ENCODE peak calls at places on chromosomes 12 and 14, in seven cellular contexts. One of them, this sample, is unnamed.

GRCh38 chr14:48398675-48399282 is 723.4 kb upstream of the MDGA2 start:
- DNase-seq in stimulated activated CD4-positive, alpha-beta T cell treated with anti-CD3 and anti-CD28 coated beads, Interleukin-4, amount 100 ng/mL, for 48 hours: no peak
- DNase-seq in CD4-positive, CD25-positive, alpha-beta regulatory T cell: peak
- DNase-seq in GM04504: no peak
- DNase-seq in progenitor cell of endocrine pancreas: no peak
- DNase-seq in NCI-H1105: peak
- DNase-seq in amniotic epithelial cell: peak
- DNase-seq in this sample: peak

GRCh38 chr14:91877376-91877775 is 10.0 kb upstream of the TC2N start:
- DNase-seq in GM04504: no peak
- DNase-seq in NCI-H1105: no peak
- DNase-seq in stimulated activated CD4-positive, alpha-beta T cell treated with anti-CD3 and anti-CD28 coated beads, Interleukin-4, amount 100 ng/mL, for 48 hours: no peak
- DNase-seq in CD4-positive, CD25-positive, alpha-beta regulatory T cell: no peak
- DNase-seq in amniotic epithelial cell: no peak
- DNase-seq in progenitor cell of endocrine pancreas: no peak
- DNase-seq in this sample: no peak

GRCh38 chr12:25252946-25253345 is 2.2 kb upstream of the KRAS start:
- DNase-seq in progenitor cell of endocrine pancreas: no peak
- DNase-seq in GM04504: no peak
- DNase-seq in NCI-H1105: no peak
- DNase-seq in CD4-positive, CD25-positive, alpha-beta regulatory T cell: no peak
- DNase-seq in amniotic epithelial cell: peak
- DNase-seq in stimulated activated CD4-positive, alpha-beta T cell treated with anti-CD3 and anti-CD28 coated beads, Interleukin-4, amount 100 ng/mL, for 48 hours: no peak
- DNase-seq in this sample: no peak

GRCh38 chr12:70121562-70121961 is 121.7 kb upstream of the CNOT2 start:
- DNase-seq in CD4-positive, CD25-positive, alpha-beta regulatory T cell: no peak
- DNase-seq in stimulated activated CD4-positive, alpha-beta T cell treated with anti-CD3 and anti-CD28 coated beads, Interleukin-4, amount 100 ng/mL, for 48 hours: no peak
- DNase-seq in GM04504: no peak
- DNase-seq in NCI-H1105: no peak
- DNase-seq in progenitor cell of endocrine pancreas: no peak
- DNase-seq in amniotic epithelial cell: no peak
- DNase-seq in this sample: no peak

GRCh38 chr12:96466939-96467751 is 22.2 kb upstream of the CFAP54 start:
- DNase-seq in CD4-positive, CD25-positive, alpha-beta regulatory T cell: no peak
- DNase-seq in NCI-H1105: no peak
- DNase-seq in progenitor cell of endocrine pancreas: no peak
- DNase-seq in GM04504: no peak
- DNase-seq in stimulated activated CD4-positive, alpha-beta T cell treated with anti-CD3 and anti-CD28 coated beads, Interleukin-4, amount 100 ng/mL, for 48 hours: no peak
- DNase-seq in amniotic epithelial cell: no peak
- DNase-seq in this sample: no peak

GRCh38 chr14:68819260-68819691 is 26.4 kb upstream of the ZFP36L1 start:
- DNase-seq in stimulated activated CD4-positive, alpha-beta T cell treated with anti-CD3 and anti-CD28 coated beads, Interleukin-4, amount 100 ng/mL, for 48 hours: no peak
- DNase-seq in progenitor cell of endocrine pancreas: no peak
- DNase-seq in NCI-H1105: no peak
- DNase-seq in CD4-positive, CD25-positive, alpha-beta regulatory T cell: no peak
- DNase-seq in GM04504: no peak
- DNase-seq in amniotic epithelial cell: peak
- DNase-seq in this sample: peak

GRCh38 chr14:105387530-105387922 is 10.8 kb upstream of the TEX22 start:
- DNase-seq in CD4-positive, CD25-positive, alpha-beta regulatory T cell: no peak
- DNase-seq in progenitor cell of endocrine pancreas: no peak
- DNase-seq in amniotic epithelial cell: no peak
- DNase-seq in NCI-H1105: no peak
- DNase-seq in stimulated activated CD4-positive, alpha-beta T cell treated with anti-CD3 and anti-CD28 coated beads, Interleukin-4, amount 100 ng/mL, for 48 hours: no peak
- DNase-seq in GM04504: no peak
- DNase-seq in this sample: no peak

GRCh38 chr12:27900920-27901879 is 71.3 kb downstream of the PTHLH start:
- DNase-seq in stimulated activated CD4-positive, alpha-beta T cell treated with anti-CD3 and anti-CD28 coated beads, Interleukin-4, amount 100 ng/mL, for 48 hours: no peak
- DNase-seq in CD4-positive, CD25-positive, alpha-beta regulatory T cell: no peak
- DNase-seq in NCI-H1105: no peak
- DNase-seq in GM04504: no peak
- DNase-seq in progenitor cell of endocrine pancreas: no peak
- DNase-seq in amniotic epithelial cell: no peak
- DNase-seq in this sample: no peak

GRCh38 chr14:106277503-106277902 is 751.1 kb downstream of the TMEM121 start:
- DNase-seq in GM04504: no peak
- DNase-seq in amniotic epithelial cell: no peak
- DNase-seq in stimulated activated CD4-positive, alpha-beta T cell treated with anti-CD3 and anti-CD28 coated beads, Interleukin-4, amount 100 ng/mL, for 48 hours: peak
- DNase-seq in CD4-positive, CD25-positive, alpha-beta regulatory T cell: no peak
- DNase-seq in progenitor cell of endocrine pancreas: no peak
- DNase-seq in NCI-H1105: no peak
- DNase-seq in this sample: no peak

GRCh38 chr12:77625441-77625840 is 205.3 kb upstream of the NAV3 start:
- DNase-seq in progenitor cell of endocrine pancreas: no peak
- DNase-seq in amniotic epithelial cell: peak
- DNase-seq in CD4-positive, CD25-positive, alpha-beta regulatory T cell: no peak
- DNase-seq in NCI-H1105: no peak
- DNase-seq in stimulated activated CD4-positive, alpha-beta T cell treated with anti-CD3 and anti-CD28 coated beads, Interleukin-4, amount 100 ng/mL, for 48 hours: no peak
- DNase-seq in GM04504: peak
- DNase-seq in this sample: peak

GRCh38 chr12:46260153-46260912 is 8.5 kb downstream of the SLC38A1 start:
- DNase-seq in stimulated activated CD4-positive, alpha-beta T cell treated with anti-CD3 and anti-CD28 coated beads, Interleukin-4, amount 100 ng/mL, for 48 hours: no peak
- DNase-seq in progenitor cell of endocrine pancreas: no peak
- DNase-seq in CD4-positive, CD25-positive, alpha-beta regulatory T cell: no peak
- DNase-seq in amniotic epithelial cell: peak
- DNase-seq in GM04504: peak
- DNase-seq in NCI-H1105: no peak
- DNase-seq in this sample: peak

This sample was measured in fibroblast of pulmonary artery.